ENCODE peak calls at places on chromosomes 11 and 22, in nine cellular contexts. A is psoas muscle, E is fibroblast of the aortic adventitia, F is A549, H is testis, Q is transverse colon, N is upper lobe of right lung, R is RWPE2, I is IMR-90. L is an unnamed sample.

GRCh38 chr11:80816454-80816847 is 1375.6 kb upstream of the TENM4 start:
- DNase-seq in A (no peak), E (no peak), F (no peak), H (no peak), Q (no peak), N (no peak), R (no peak), I (no peak), L (no peak)

GRCh38 chr11:34151166-34151565 is 45.7 kb downstream of the NAT10 start:
- DNase-seq in A (no peak), E (no peak), F (no peak), H (no peak), Q (no peak), N (no peak), R (no peak), I (no peak), L (no peak)

GRCh38 chr11:60924906-60925684 is 835 bp downstream of the TMEM132A start:
- DNase-seq in A (no peak), E (no peak), F (no peak), H (no peak), Q (no peak), N (no peak), R (no peak), I (no peak), L (no peak)

GRCh38 chr11:57402188-57403066 is 12.0 kb upstream of the PRG2 start:
- DNase-seq in A (no peak), E (peak; percentile 14), F (peak; percentile 41), H (no peak), Q (no peak), N (no peak), R (no peak), I (no peak), L (no peak)

GRCh38 chr22:30306629-30307016 is 17.3 kb upstream of the CASTOR1 start:
- DNase-seq in A (no peak), E (no peak), F (no peak), H (no peak), Q (no peak), N (no peak), R (no peak), I (no peak), L (no peak)

GRCh38 chr11:95134491-95134890 is 44.8 kb downstream of the ENDOD1 start:
- DNase-seq in A (no peak), E (peak; percentile 55), F (no peak), H (peak; percentile 79), Q (no peak), N (no peak), R (peak; percentile 91), I (peak; percentile 51), L (no peak)

GRCh38 chr22:49470741-49471134 is 356.9 kb downstream of the BRD1 start:
- DNase-seq in A (no peak), E (no peak), F (no peak), H (no peak), Q (no peak), N (no peak), R (no peak), I (no peak), L (no peak)

GRCh38 chr22:39356464-39356863 is 6.7 kb downstream of the SYNGR1 start:
- DNase-seq in A (no peak), E (no peak), F (no peak), H (no peak), Q (no peak), N (no peak), R (no peak), I (no peak), L (no peak)

GRCh38 chr11:13052130-13052541 is 43.0 kb downstream of the RASSF10 start:
- DNase-seq in A (no peak), E (no peak), F (no peak), H (no peak), Q (peak; percentile 36), N (no peak), R (no peak), I (no peak), L (peak; percentile 82)

GRCh38 chr11:28529540-28530410 is 421.6 kb downstream of the METTL15 start:
- DNase-seq in A (no peak), E (peak; percentile 82), F (no peak), H (no peak), Q (no peak), N (no peak), R (no peak), I (peak; percentile 82), L (no peak)

GRCh38 chr11:7688238-7688826 is 15.0 kb upstream of the CYB5R2 start:
- DNase-seq in A (no peak), E (peak; percentile 57), F (peak; percentile 50), H (no peak), Q (no peak), N (no peak), R (no peak), I (peak; percentile 31), L (no peak)

DNA sequence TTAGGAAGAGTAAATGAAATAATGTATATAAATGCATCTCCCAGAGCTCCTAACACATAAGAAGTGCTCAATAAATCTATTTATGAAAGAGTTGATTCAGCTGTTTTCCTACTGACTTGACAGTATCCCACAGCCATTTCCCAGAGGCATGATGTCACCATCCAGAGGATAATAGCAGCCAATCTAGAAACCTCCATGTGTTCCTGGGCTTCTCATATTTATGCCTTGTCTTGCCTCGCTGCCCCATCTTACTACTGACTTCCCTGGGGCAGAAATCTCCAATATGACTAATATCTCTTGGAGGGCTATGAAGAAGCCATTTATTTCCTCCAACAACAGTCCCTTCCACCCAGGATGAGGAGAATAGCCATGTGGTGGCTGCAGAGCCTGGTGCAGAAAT is 115.4 kb upstream of the NAV2 start:
- DNase-seq in A (no peak), E (peak; percentile 66), F (no peak), H (no peak), Q (no peak), N (no peak), R (no peak), I (peak; percentile 85), L (no peak)
- H3K4me3 ChIP-seq in A (no peak overlapping the region), E (no peak overlapping the region), F (no peak overlapping the region), H (no peak overlapping the region), Q (no peak overlapping the region), N (no peak overlapping the region), R (no peak overlapping the region), I (no peak overlapping the region), L (no peak overlapping the region)

DNA sequence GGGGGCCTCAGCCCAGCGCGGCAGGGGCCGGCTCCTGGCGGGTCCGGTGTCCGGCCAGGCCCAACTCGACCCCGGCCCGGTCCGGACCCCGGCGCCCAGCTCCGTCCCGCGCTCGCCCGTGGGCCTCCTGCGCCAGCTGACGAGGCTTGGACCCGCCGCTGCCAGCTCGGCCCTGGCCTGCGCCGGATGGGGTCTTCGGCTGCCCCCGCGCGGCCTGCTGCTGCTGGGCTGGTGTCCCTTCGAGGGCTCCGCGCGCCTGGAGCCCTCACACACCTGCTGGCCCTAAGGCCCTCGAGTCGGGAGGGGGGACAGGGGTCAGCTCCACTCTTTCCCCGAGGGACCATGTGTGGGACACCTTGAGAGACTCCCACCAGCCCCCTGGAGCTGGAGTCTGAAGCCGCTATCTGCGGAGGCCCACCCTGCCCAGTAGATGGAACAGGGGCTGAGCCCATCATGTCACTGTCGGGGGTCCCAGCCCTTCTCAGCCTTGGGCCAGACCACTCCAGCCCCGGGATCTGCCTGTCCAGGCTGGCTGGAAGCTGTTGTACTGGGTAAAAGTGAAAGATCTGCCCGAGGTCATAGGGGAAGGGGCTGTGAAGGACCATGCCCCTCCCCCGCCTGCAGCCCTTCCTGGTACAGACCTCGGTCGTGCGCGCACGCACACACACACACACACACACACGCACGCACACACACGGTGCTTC is 768 bp upstream of the CDKN1C start:
- DNase-seq in A (peak; percentile 72), E (peak; percentile 13), F (no peak), H (no peak), Q (no peak), N (no peak), R (no peak), I (no peak), L (no peak)
- TF ChIP-seq CTCF in A (no peak), E (peak; percentile 18), F (no peak), H (no peak), Q (peak; percentile 5), N (peak; percentile 14), R (no peak), I (peak; percentile 29), L (no peak)

GRCh38 chr22:33389927-33390326 is 331.7 kb upstream of the SYN3 start:
- DNase-seq in A (no peak), E (no peak), F (no peak), H (no peak), Q (no peak), N (no peak), R (no peak), I (peak; percentile 41), L (no peak)
- H3K4me3 ChIP-seq in A (no peak overlapping the region), E (no peak overlapping the region), F (no peak overlapping the region), H (no peak overlapping the region), Q (no peak overlapping the region), N (no peak overlapping the region), R (no peak overlapping the region), I (no peak overlapping the region), L (no peak overlapping the region)

DNA sequence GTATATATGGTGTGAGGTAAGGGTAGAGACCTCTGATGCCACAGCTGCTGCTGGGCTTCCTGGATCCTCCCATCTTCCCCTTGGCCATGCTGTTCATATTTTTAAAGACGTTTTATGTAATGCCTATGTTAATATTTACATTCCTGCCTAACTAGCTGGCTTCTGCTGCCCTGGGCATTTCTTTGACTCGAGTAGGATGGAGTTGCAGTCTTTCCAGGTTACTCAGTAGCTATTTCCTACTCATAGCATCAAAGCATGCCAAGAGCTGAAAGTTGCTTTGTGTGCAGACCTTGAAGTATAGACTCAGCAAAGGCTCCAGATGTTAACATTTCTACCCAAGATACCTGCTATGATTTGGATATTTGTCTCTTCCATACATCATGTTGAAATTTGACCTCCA is 220.5 kb upstream of the CADM1 start:
- DNase-seq in A (no peak), E (no peak), F (no peak), H (no peak), Q (no peak), N (no peak), R (no peak), I (peak; percentile 90), L (no peak)
- TF ChIP-seq CTCF in A (no peak), E (no peak), F (no peak), H (no peak), Q (no peak), N (no peak), R (no peak), I (no peak), L (no peak)

DNA sequence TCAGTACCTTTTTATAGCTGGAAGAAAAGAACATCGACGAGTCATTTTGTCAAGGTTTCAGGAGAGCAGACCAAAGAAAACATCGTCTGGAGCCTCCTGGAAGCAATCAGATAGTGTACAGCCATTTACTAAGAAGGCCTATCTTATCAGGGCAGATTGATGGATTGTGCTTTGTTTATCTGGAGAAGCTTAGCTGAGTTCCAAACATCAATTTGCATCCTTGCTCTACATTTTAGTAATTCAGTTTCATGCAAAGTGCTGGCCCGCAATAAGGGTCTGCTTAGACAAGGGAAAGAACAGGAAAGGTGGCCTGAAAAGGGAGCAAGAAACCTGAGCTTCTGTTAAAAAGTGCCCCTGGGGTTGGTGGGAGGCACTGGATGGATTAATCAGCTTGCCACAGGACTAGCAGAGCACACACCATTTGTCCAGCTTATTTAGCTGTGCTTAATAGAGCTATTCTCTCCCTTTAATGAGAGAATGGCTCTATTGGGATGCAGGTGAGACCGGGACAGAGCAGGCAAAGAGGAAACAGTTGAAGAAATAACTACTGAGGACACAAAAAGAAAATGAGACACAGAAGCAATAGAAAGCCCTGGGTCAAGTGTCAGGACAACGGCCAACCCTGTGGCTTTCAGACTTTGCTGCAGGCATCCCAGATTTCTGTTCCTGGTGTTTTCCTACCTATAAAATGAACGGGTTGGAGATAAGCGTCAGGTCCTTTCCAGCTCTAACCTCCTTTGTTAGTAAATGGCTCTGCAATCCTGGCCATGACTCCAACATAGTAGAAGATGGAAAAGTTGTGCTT is 122.1 kb upstream of the TTC12 start:
- DNase-seq in A (no peak), E (peak; percentile 71), F (no peak), H (no peak), Q (no peak), N (no peak), R (no peak), I (no peak), L (no peak)
- H3K4me3 ChIP-seq in A (no peak overlapping the region), E (no peak overlapping the region), F (no peak overlapping the region), H (no peak overlapping the region), Q (no peak overlapping the region), N (no peak overlapping the region), R (no peak overlapping the region), I (no peak overlapping the region), L (no peak overlapping the region)

L was measured in LNCaP clone FGC.